ENCODE peak calls at places on chromosomes 16 and 17, in nine cellular contexts. H, F, Y, I, T, U, D, L and X are unnamed samples.

GRCh38 chr17:3512512-3513171 is 36.8 kb downstream of the ASPA start:
- DNase-seq in H (peak), F (peak), Y (peak), I (no peak), T (no peak), U (peak), D (peak), L (peak), X (no peak)

GRCh38 chr17:80687819-80688218 is 143.2 kb downstream of the RPTOR start:
- DNase-seq in H (no peak), F (no peak), Y (no peak), I (no peak), T (no peak), U (no peak), D (no peak), L (no peak), X (no peak)

GRCh38 chr16:85248857-85249256 is 136.6 kb upstream of the CIBAR2 start:
- DNase-seq in H (no peak), F (no peak), Y (no peak), I (no peak), T (no peak), U (no peak), D (no peak), L (no peak), X (no peak)

GRCh38 chr17:60510723-60511122 is 15.3 kb downstream of the APPBP2 start:
- DNase-seq in H (no peak), F (no peak), Y (no peak), I (no peak), T (no peak), U (no peak), D (no peak), L (no peak), X (no peak)

GRCh38 chr17:79192503-79193500 is 118.2 kb downstream of the ENGASE start:
- DNase-seq in H (peak), F (peak), Y (no peak), I (peak), T (no peak), U (no peak), D (peak), L (peak), X (peak)

GRCh38 chr16:1045363-1046270 is 26.9 kb upstream of the SSTR5 start:
- DNase-seq in H (no peak), F (no peak), Y (no peak), I (no peak), T (no peak), U (no peak), D (no peak), L (no peak), X (no peak)

GRCh38 chr17:72187544-72187943 is 66.7 kb downstream of the SOX9 start:
- DNase-seq in H (peak), F (no peak), Y (peak), I (no peak), T (no peak), U (peak), D (peak), L (peak), X (no peak)

GRCh38 chr17:67830440-67830839 is 5.1 kb downstream of the BPTF start:
- DNase-seq in H (no peak), F (peak), Y (no peak), I (no peak), T (no peak), U (no peak), D (no peak), L (no peak), X (no peak)

GRCh38 chr16:82134884-82135283 is 35.1 kb downstream of the MPHOSPH6 start:
- DNase-seq in H (no peak), F (no peak), Y (no peak), I (no peak), T (no peak), U (no peak), D (no peak), L (no peak), X (no peak)

DNA sequence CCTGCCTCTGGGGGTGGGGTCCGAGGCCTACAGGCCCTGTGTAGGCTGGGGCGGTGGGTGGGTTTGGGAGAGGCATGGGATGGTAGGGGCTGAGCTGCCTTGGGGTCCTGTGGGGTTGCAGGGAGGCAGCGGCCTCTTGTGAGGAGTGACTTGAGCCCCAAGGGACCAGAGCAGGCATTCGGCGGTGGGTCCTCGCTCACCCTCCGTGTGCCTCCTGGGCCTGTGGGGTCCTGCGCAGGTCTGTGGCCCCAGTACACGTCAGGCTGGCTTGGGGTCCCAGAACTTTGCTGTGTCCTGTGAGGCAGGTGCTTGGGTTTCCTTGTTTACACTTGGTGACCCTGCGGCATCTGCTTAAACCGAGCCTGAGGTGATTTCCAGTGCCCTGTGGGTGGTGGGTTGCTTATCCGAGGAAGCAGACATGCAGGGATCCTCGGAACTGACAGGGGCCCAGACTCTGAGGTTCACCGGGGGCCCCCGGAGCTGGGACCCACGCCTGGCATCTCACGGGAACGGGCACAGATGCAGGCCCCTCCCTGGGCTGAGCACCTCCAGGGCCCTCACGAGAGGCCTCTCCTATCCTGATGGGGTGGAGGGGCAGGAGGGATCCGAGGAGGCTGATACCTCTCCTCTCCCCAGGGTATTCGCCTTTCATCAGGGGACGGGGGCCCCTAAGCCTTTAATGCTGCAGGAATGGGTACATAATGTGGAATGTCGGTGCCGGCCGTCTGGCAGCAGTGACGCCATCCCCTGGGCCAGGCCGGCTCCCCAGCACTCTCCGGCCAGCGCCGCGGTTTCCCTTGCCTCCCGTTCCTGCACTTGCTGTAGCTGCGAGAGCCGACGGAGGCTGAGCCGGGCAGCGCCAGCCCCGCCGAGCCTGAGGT is 7.7 kb downstream of the METRNL start:
- DNase-seq in H (no peak), F (no peak), Y (no peak), I (no peak), T (no peak), U (no peak), D (no peak), L (no peak), X (no peak)
- TF ChIP-seq CTCF in H (no peak), F (no peak), Y (no peak), I (no peak), T (no peak), U (no peak), D (no peak), L (no peak), X (no peak)

GRCh38 chr17:14331982-14332298 is 31.1 kb downstream of the HS3ST3B1 start:
- DNase-seq in H (no peak), F (no peak), Y (no peak), I (no peak), T (no peak), U (no peak), D (no peak), L (no peak), X (no peak)

GRCh38 chr17:14334919-14335318 is 34.0 kb downstream of the HS3ST3B1 start:
- DNase-seq in H (no peak), F (no peak), Y (no peak), I (no peak), T (no peak), U (no peak), D (no peak), L (no peak), X (no peak)

GRCh38 chr17:14332331-14332730 is 31.4 kb downstream of the HS3ST3B1 start:
- DNase-seq in H (no peak), F (peak), Y (no peak), I (no peak), T (no peak), U (no peak), D (no peak), L (no peak), X (no peak)

GRCh38 chr17:14334261-14334860 is 33.5 kb downstream of the HS3ST3B1 start:
- DNase-seq in H (no peak), F (no peak), Y (no peak), I (no peak), T (no peak), U (no peak), D (peak), L (no peak), X (no peak)

DNA sequence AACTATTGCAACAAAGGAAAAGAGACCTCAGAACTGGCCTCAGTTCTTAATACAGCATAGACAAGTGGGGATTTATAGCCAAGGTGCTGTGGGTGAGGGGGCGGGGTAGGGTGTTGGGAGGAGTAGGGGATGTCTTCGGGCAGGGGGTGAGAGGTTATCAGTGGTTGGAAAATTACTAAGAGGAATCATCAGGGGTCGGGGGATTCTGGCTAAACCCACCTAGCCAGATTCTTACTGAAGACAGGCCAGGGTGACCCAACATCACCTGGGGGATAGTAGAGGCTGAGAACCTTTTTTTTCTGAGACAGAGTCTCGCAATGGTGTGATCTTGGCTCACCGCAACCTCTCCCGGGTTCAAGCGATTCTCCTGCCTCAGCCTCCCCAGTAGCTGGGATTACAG is 32.6 kb downstream of the HS3ST3B1 start:
- DNase-seq in H (no peak), F (no peak), Y (no peak), I (no peak), T (no peak), U (no peak), D (no peak), L (no peak), X (no peak)
- TF ChIP-seq CTCF in H (no peak), F (no peak), Y (no peak), I (no peak), T (no peak), U (no peak), D (no peak), L (no peak), X (no peak)

GRCh38 chr16:8935989-8936388 is 27.7 kb downstream of the USP7 start:
- DNase-seq in H (no peak), F (peak), Y (no peak), I (no peak), T (no peak), U (no peak), D (no peak), L (no peak), X (peak)
- TF ChIP-seq CTCF in H (no peak), F (peak), Y (no peak), I (no peak), T (no peak), U (no peak), D (peak), L (peak), X (peak)

DNA sequence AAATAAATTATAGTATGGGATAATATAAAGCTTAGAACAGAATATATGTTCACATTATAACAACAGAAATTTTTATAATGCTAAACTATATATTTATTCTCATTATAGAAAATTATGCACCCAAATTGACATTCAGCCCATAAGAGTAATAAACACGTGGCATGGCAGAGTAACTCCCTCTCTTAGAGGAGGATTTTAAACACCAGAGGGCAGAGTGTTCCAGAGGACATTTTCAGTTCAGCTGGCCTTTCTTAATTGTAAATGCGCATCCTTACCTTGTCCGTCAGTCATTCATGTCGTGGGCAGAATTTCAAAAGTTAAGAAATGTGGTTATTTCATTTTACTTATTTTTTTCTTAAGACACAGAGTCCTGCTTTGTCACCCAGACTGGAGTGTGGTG is 147.1 kb downstream of the TANC2 start:
- DNase-seq in H (no peak), F (peak), Y (no peak), I (no peak), T (no peak), U (no peak), D (peak), L (no peak), X (no peak)
- TF ChIP-seq CTCF in H (no peak), F (peak), Y (no peak), I (no peak), T (no peak), U (no peak), D (peak), L (no peak), X (no peak)

GRCh38 chr17:40318835-40319332 is 9.9 kb downstream of the RARA start:
- DNase-seq in H (peak), F (no peak), Y (no peak), I (no peak), T (no peak), U (no peak), D (no peak), L (no peak), X (no peak)
- TF ChIP-seq CTCF in H (no peak), F (peak), Y (no peak), I (no peak), T (no peak), U (no peak), D (peak), L (peak), X (no peak)

GRCh38 chr17:9890124-9890523 is 14.9 kb downstream of the RCVRN start:
- DNase-seq in H (no peak), F (peak), Y (no peak), I (peak), T (no peak), U (no peak), D (no peak), L (no peak), X (peak)
- TF ChIP-seq CTCF in H (peak), F (peak), Y (no peak), I (no peak), T (peak), U (peak), D (no peak), L (peak), X (peak)

DNA sequence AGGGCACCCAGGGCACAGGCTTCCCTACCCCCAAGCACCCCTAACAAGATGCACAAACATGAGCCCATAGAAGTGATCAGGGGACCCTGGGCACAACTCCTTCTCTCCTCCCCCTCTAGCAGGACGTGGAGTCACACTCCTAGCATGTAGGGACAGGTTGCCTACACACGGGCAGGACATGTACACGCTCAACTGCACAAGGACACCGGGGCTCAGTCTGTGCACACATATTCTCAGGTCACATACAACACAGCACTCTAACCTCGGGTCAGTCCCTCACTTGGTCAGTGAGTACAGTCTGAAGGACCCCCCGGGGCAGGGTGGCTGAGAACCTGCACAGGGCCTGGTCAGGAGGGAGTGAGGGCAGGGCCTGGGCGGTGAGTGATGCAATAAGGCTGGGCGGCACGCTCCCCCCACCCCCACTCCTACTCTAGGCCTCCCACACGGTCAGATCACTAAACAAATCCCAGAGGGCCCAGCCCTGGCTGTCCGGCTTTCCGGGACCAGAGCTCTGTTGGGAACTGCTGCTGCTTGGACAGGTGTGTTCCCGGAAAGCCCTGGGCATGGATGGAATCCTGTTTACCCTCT is 808 bp upstream of the DOC2B start:
- DNase-seq in H (no peak), F (peak), Y (no peak), I (peak), T (no peak), U (peak), D (no peak), L (no peak), X (no peak)
- TF ChIP-seq CTCF in H (no peak), F (no peak), Y (no peak), I (no peak), T (no peak), U (no peak), D (no peak), L (no peak), X (no peak)

GRCh38 chr16:70252355-70252988 is 732 bp upstream of the EXOSC6 start:
- DNase-seq in H (no peak), F (peak), Y (no peak), I (peak), T (no peak), U (no peak), D (peak), L (no peak), X (no peak)
- TF ChIP-seq CTCF in H (no peak), F (peak), Y (no peak), I (peak), T (no peak), U (no peak), D (peak), L (peak), X (peak)